ENCODE peak calls at places on chromosomes 16 and 17, in eight cellular contexts. W, Z, R, X, H, A, T and Q are unnamed samples.

GRCh38 chr17:30952645-30953393 is 18.0 kb upstream of the RNF135 start:
- DNase-seq in W (no peak), Z (no peak), R (no peak), X (no peak), H (no peak), A (no peak), T (no peak), Q (no peak)

GRCh38 chr17:69857412-69857835 is 217.6 kb upstream of the KCNJ16 start:
- DNase-seq in W (no peak), Z (no peak), R (no peak), X (no peak), H (no peak), A (no peak), T (no peak), Q (no peak)

GRCh38 chr17:73343168-73343634 is 31.4 kb upstream of the CDC42EP4 start:
- DNase-seq in W (no peak), Z (no peak), R (no peak), X (no peak), H (no peak), A (no peak), T (peak; percentile 95), Q (no peak)

GRCh38 chr16:57271063-57271345 is 13.5 kb downstream of the PLLP start:
- DNase-seq in W (no peak), Z (no peak), R (no peak), X (no peak), H (no peak), A (no peak), T (no peak), Q (no peak)

GRCh38 chr17:1315891-1316403 is 36.5 kb downstream of the TRARG1 start:
- DNase-seq in W (no peak), Z (no peak), R (no peak), X (no peak), H (no peak), A (no peak), T (no peak), Q (no peak)

GRCh38 chr16:1331712-1332617 is 1.5 kb upstream of the BAIAP3 start:
- DNase-seq in W (peak; percentile 66), Z (no peak), R (peak; percentile 73), X (peak; percentile 43), H (peak; percentile 58), A (peak; percentile 92), T (no peak), Q (no peak)

GRCh38 chr17:79388556-79389295 is 222.1 kb downstream of the RBFOX3 start:
- DNase-seq in W (peak; percentile 43), Z (no peak), R (peak; percentile 64), X (peak; percentile 11), H (peak; percentile 39), A (peak; percentile 34), T (peak; percentile 46), Q (no peak)

GRCh38 chr17:64573214-64573613 is 66.4 kb downstream of the CEP95 start:
- DNase-seq in W (no peak), Z (no peak), R (no peak), X (peak; percentile 29), H (no peak), A (no peak), T (no peak), Q (no peak)

GRCh38 chr17:58187063-58187462 is 5.5 kb upstream of the EPX start:
- DNase-seq in W (no peak), Z (no peak), R (no peak), X (no peak), H (no peak), A (no peak), T (no peak), Q (no peak)

GRCh38 chr17:55432358-55433028 is 10.9 kb upstream of the MMD start:
- DNase-seq in W (no peak), Z (no peak), R (no peak), X (no peak), H (no peak), A (no peak), T (no peak), Q (no peak)

GRCh38 chr16:11232852-11233726 is 22.9 kb downstream of the SOCS1 start:
- DNase-seq in W (peak; percentile 53), Z (peak; percentile 79), R (peak; percentile 64), X (peak; percentile 99), H (no peak), A (no peak), T (no peak), Q (peak; percentile 70)

GRCh38 chr16:4487955-4488481 is 11.8 kb downstream of the HMOX2 start:
- DNase-seq in W (no peak), Z (peak; percentile 35), R (peak; percentile 42), X (no peak), H (peak; percentile 44), A (no peak), T (no peak), Q (no peak)

GRCh38 chr16:70418274-70418992 is 20.5 kb downstream of the ST3GAL2 start:
- DNase-seq in W (no peak), Z (no peak), R (no peak), X (peak; percentile 45), H (no peak), A (no peak), T (no peak), Q (no peak)

GRCh38 chr17:21282231-21282630 is 2.3 kb upstream of the MAP2K3 start:
- DNase-seq in W (no peak), Z (no peak), R (no peak), X (no peak), H (no peak), A (no peak), T (no peak), Q (no peak)

GRCh38 chr17:33976816-33977215 is 278.3 kb upstream of the CCL2 start:
- DNase-seq in W (no peak), Z (no peak), R (no peak), X (no peak), H (no peak), A (no peak), T (peak; percentile 3), Q (no peak)

GRCh38 chr17:56908061-56908542 is 5.7 kb downstream of the TRIM25 start:
- DNase-seq in W (peak; percentile 57), Z (no peak), R (peak; percentile 58), X (peak; percentile 79), H (no peak), A (no peak), T (no peak), Q (no peak)

GRCh38 chr16:85428168-85428898 is 184.8 kb upstream of the GSE1 start:
- DNase-seq in W (no peak), Z (peak; percentile 12), R (peak; percentile 72), X (peak; percentile 52), H (no peak), A (no peak), T (no peak), Q (peak; percentile 44)

GRCh38 chr17:3011891-3012290 is 51.5 kb downstream of the OR1D5 start:
- DNase-seq in W (no peak), Z (no peak), R (no peak), X (no peak), H (no peak), A (no peak), T (no peak), Q (no peak)

GRCh38 chr17:3006801-3007200 is 56.6 kb downstream of the OR1D5 start:
- DNase-seq in W (no peak), Z (no peak), R (no peak), X (no peak), H (no peak), A (no peak), T (no peak), Q (no peak)

GRCh38 chr17:3008336-3009279 is 54.8 kb downstream of the OR1D5 start:
- DNase-seq in W (no peak), Z (no peak), R (no peak), X (no peak), H (no peak), A (no peak), T (no peak), Q (no peak)

GRCh38 chr17:3007651-3008121 is 55.7 kb downstream of the OR1D5 start:
- DNase-seq in W (no peak), Z (no peak), R (no peak), X (no peak), H (no peak), A (no peak), T (no peak), Q (no peak)

DNA sequence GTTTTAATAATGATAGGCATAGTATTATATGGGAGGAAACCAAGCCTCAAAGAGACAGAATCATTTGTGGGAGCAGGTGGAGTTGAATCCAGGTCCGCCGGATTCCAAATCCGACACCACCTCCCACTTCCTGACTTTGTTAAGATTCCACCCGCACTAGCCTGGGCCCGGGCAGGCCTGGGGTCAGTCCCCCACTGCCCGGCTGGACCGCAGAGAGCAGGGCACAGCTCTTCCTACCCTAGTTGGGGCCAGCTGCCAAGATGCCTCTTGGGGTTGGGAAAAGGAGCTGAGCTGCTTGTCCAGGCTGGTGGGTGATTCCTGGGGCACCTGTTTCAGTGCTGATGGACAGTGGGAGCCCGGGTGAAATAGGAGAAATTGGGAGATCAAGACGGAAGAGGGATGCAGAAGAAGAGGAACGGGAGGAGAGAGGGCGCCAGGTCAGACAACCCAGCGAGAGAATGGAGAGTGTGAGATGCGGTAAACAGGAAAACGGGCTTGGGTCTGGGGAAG is 53.9 kb downstream of the OR1D5 start:
- DNase-seq in W (no peak), Z (no peak), R (no peak), X (no peak), H (no peak), A (no peak), T (no peak), Q (no peak)
- H3K9me3 ChIP-seq in W (no peaks in the 10 kb centered on the region), Z (no peaks in the 10 kb centered on the region), R (no peaks in the 10 kb centered on the region), X (no peaks in the 10 kb centered on the region), H (no peaks in the 10 kb centered on the region), A (no peaks in the 10 kb centered on the region), T (no peaks in the 10 kb centered on the region), Q (no peaks in the 10 kb centered on the region)

DNA sequence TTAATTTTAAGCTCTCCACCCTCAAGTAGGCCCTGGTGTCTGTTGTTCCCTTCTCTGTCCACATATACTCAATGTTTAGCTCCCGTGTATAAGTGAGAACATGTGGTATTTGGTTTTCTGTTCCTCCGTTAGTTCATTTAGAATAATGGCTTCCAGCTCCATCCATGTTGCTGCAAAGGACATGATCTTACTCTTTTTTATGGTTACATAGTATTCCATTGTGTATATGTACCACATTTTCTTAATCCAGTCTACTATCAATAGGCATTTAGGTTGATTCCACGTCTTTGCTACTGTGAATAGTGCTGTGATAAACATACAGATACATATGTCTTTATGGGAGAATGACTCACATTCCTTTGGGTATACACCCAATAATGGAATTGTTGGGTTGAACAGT is 111.4 kb upstream of the NACA2 start:
- DNase-seq in W (no peak), Z (no peak), R (no peak), X (no peak), H (no peak), A (no peak), T (no peak), Q (no peak)
- H3K9me3 ChIP-seq in W (peaks cover 6% of the 10 kb centered on the region), Z (peaks cover 35% of the 10 kb centered on the region), R (peaks cover 54% of the 10 kb centered on the region), X (peaks cover 41% of the 10 kb centered on the region), H (no peaks in the 10 kb centered on the region), A (peaks cover 24% of the 10 kb centered on the region), T (peaks cover 9% of the 10 kb centered on the region), Q (peaks cover 9% of the 10 kb centered on the region)

DNA sequence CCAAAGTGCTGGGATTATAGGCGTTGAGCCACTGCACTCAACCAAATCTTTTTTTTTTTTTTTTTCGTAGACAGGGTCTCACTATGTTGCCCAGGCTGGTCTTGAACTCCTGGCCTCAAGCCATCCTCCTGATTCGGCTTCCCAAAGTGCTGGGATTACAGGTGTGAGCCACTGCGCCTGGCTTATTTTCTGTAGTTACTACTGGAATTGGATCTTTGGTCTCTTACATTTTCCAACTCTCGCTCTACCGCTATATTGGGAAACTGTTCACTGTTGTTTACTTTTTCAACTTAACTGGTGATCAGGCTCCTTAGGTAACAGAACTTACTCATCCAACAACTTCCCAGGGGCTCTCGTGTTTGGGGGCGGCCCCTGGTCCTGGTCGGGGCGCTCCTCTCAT is 14.1 kb downstream of the ZNF200 start:
- DNase-seq in W (no peak), Z (no peak), R (no peak), X (no peak), H (no peak), A (peak; percentile 50), T (no peak), Q (no peak)
- H3K9me3 ChIP-seq in W (peaks cover 34% of the 10 kb centered on the region), Z (peaks cover 67% of the 10 kb centered on the region), R (peaks cover 74% of the 10 kb centered on the region), X (peaks cover 46% of the 10 kb centered on the region), H (peaks cover 13% of the 10 kb centered on the region), A (no peaks in the 10 kb centered on the region), T (peaks cover 30% of the 10 kb centered on the region), Q (peaks cover 27% of the 10 kb centered on the region)

GRCh38 chr17:50605434-50605833 is 29.2 kb upstream of the ABCC3 start:
- DNase-seq in W (no peak), Z (no peak), R (no peak), X (no peak), H (no peak), A (no peak), T (no peak), Q (no peak)
- H3K9me3 ChIP-seq in W (no peaks in the 10 kb centered on the region), Z (no peaks in the 10 kb centered on the region), R (no peaks in the 10 kb centered on the region), X (no peaks in the 10 kb centered on the region), H (no peaks in the 10 kb centered on the region), A (no peaks in the 10 kb centered on the region), T (no peaks in the 10 kb centered on the region), Q (no peaks in the 10 kb centered on the region)